ENCODE peak calls at places on chromosomes 6 and 20, in four cellular contexts. One of them, this sample, is unnamed.

GRCh38 chr20:5024982-5025381 is 23.7 kb upstream of the SLC23A2 start:
- DNase-seq in HepG2: peak
- DNase-seq in H1: no peak
- DNase-seq in SK-N-SH: no peak
- DNase-seq in this sample: no peak

GRCh38 chr6:148508401-148509151 is 165.9 kb downstream of the SASH1 start:
- DNase-seq in H1: no peak
- DNase-seq in HepG2: no peak
- DNase-seq in SK-N-SH: no peak
- DNase-seq in this sample: no peak

GRCh38 chr6:25487012-25487411 is 165.0 kb upstream of the SCGN start:
- DNase-seq in HepG2: no peak
- DNase-seq in SK-N-SH: no peak
- DNase-seq in H1: no peak
- DNase-seq in this sample: no peak

GRCh38 chr20:59010995-59011873 is 4.2 kb upstream of the CTSZ start:
- DNase-seq in H1: peak
- DNase-seq in SK-N-SH: no peak
- DNase-seq in HepG2: peak
- DNase-seq in this sample: no peak

GRCh38 chr6:151284012-151284411 is 44.2 kb downstream of the AKAP12 start:
- DNase-seq in H1: no peak
- DNase-seq in HepG2: no peak
- DNase-seq in SK-N-SH: no peak
- DNase-seq in this sample: no peak

GRCh38 chr20:22402990-22403859 is 181.1 kb downstream of the FOXA2 start:
- DNase-seq in H1: no peak
- DNase-seq in HepG2: peak
- DNase-seq in SK-N-SH: no peak
- DNase-seq in this sample: no peak

GRCh38 chr6:10894958-10895357 is 8.1 kb downstream of the SYCP2L start:
- DNase-seq in HepG2: no peak
- DNase-seq in SK-N-SH: no peak
- DNase-seq in H1: no peak
- DNase-seq in this sample: no peak

GRCh38 chr6:96075826-96076225 is 60.1 kb downstream of the FUT9 start:
- DNase-seq in H1: no peak
- DNase-seq in SK-N-SH: no peak
- DNase-seq in HepG2: no peak
- DNase-seq in this sample: no peak

DNA sequence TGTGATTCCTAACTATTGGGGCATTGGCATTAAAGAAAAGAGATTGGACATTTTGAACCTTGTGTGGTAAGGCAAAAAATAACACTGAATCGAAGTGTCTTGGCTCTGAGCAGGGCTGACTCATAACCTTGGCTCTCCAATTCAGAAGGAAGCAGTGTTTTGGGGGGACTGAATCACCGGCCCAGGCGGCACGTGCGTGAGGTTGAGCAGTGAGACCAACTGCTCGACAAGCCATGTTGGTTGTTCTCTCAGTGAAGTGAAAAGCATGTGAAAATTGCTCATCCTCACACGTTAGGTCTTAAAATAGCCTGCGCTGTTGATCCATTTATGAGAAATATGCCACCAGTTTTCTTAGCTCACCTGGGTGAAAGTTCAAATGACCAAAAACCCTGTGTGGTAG is 137.8 kb upstream of the SPACA1 start:
- DNase-seq in HepG2: no peak
- DNase-seq in H1: no peak
- DNase-seq in SK-N-SH: no peak
- DNase-seq in this sample: no peak
- TF ChIP-seq RFX5 in HepG2: no peak
- TF ChIP-seq RFX5 in H1: no peak
- TF ChIP-seq RFX5 in SK-N-SH: no peak
- TF ChIP-seq RFX5 in this sample: no peak

GRCh38 chr20:3410464-3410863 is 3.0 kb upstream of the DNAAF9 start:
- DNase-seq in HepG2: no peak
- DNase-seq in SK-N-SH: no peak
- DNase-seq in H1: no peak
- DNase-seq in this sample: no peak

GRCh38 chr20:3406481-3407425 is 716 bp downstream of the DNAAF9 start:
- DNase-seq in SK-N-SH: peak
- DNase-seq in H1: peak
- DNase-seq in HepG2: peak
- DNase-seq in this sample: no peak

GRCh38 chr20:3409417-3409816 is 1.9 kb upstream of the DNAAF9 start:
- DNase-seq in SK-N-SH: no peak
- DNase-seq in HepG2: no peak
- DNase-seq in H1: no peak
- DNase-seq in this sample: no peak

GRCh38 chr20:3407426-3408250 is at the start of gene DNAAF9:
- DNase-seq in H1: peak
- DNase-seq in HepG2: peak
- DNase-seq in SK-N-SH: peak
- DNase-seq in this sample: no peak

DNA sequence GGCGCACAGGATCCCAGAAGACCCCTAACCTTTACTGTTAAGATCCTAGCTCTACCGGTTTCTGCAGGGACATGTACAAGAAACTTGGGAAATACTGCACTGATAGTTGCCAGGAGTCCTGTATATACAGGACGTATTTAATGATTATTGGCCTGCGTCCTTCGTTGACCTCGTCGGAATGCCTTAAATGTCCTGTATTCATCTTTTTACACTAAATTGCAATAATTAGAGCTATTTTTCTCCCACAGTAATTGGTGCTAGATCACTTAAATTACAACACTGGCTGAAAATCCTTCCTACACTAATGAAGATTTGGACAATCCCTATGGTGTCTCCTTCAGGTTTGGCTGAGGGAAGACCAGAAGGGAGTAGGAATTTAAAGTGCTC is 775 bp upstream of the DNAAF9 start:
- DNase-seq in SK-N-SH: no peak
- DNase-seq in HepG2: no peak
- DNase-seq in H1: no peak
- DNase-seq in this sample: no peak
- TF ChIP-seq POLR2AphosphoS5 in SK-N-SH: no peak
- TF ChIP-seq POLR2AphosphoS5 in HepG2: no peak
- TF ChIP-seq POLR2AphosphoS5 in H1: no peak
- TF ChIP-seq POLR2AphosphoS5 in this sample: no peak

GRCh38 chr20:25054133-25054820 is 3.7 kb downstream of the ACSS1 start:
- DNase-seq in SK-N-SH: no peak
- DNase-seq in HepG2: peak
- DNase-seq in H1: no peak
- DNase-seq in this sample: no peak

GRCh38 chr20:25053207-25054132 is 4.5 kb downstream of the ACSS1 start:
- DNase-seq in H1: no peak
- DNase-seq in SK-N-SH: no peak
- DNase-seq in HepG2: no peak
- DNase-seq in this sample: no peak

GRCh38 chr20:25050501-25051350 is 7.2 kb downstream of the ACSS1 start:
- DNase-seq in H1: no peak
- DNase-seq in SK-N-SH: no peak
- DNase-seq in HepG2: no peak
- DNase-seq in this sample: no peak

GRCh38 chr20:25051386-25052155 is 6.4 kb downstream of the ACSS1 start:
- DNase-seq in H1: no peak
- DNase-seq in SK-N-SH: no peak
- DNase-seq in HepG2: no peak
- DNase-seq in this sample: no peak

GRCh38 chr20:25052255-25053206 is 5.4 kb downstream of the ACSS1 start:
- DNase-seq in H1: no peak
- DNase-seq in SK-N-SH: no peak
- DNase-seq in HepG2: no peak
- DNase-seq in this sample: no peak
- TF ChIP-seq RFX5 in H1: no peak
- TF ChIP-seq RFX5 in SK-N-SH: no peak
- TF ChIP-seq RFX5 in HepG2: no peak
- TF ChIP-seq RFX5 in this sample: no peak

GRCh38 chr20:10739575-10739974 is 65.8 kb upstream of the JAG1 start:
- DNase-seq in H1: no peak
- DNase-seq in SK-N-SH: no peak
- DNase-seq in HepG2: no peak
- DNase-seq in this sample: no peak
- TF ChIP-seq POLR2AphosphoS5 in H1: no peak
- TF ChIP-seq POLR2AphosphoS5 in SK-N-SH: no peak
- TF ChIP-seq POLR2AphosphoS5 in HepG2: no peak
- TF ChIP-seq POLR2AphosphoS5 in this sample: no peak

GRCh38 chr6:6678185-6678671 is 89.7 kb downstream of the LY86 start:
- DNase-seq in HepG2: peak
- DNase-seq in H1: no peak
- DNase-seq in SK-N-SH: no peak
- DNase-seq in this sample: no peak
- TF ChIP-seq RFX5 in HepG2: no peak
- TF ChIP-seq RFX5 in H1: no peak
- TF ChIP-seq RFX5 in SK-N-SH: no peak
- TF ChIP-seq RFX5 in this sample: no peak

GRCh38 chr6:122712864-122713612 is 66.5 kb upstream of the FABP7 start:
- DNase-seq in HepG2: no peak
- DNase-seq in H1: no peak
- DNase-seq in SK-N-SH: no peak
- DNase-seq in this sample: no peak

GRCh38 chr6:122714059-122714458 is 65.5 kb upstream of the FABP7 start:
- DNase-seq in SK-N-SH: no peak
- DNase-seq in H1: no peak
- DNase-seq in HepG2: no peak
- DNase-seq in this sample: no peak

GRCh38 chr6:122709922-122710512 is 69.5 kb upstream of the FABP7 start:
- DNase-seq in H1: no peak
- DNase-seq in HepG2: no peak
- DNase-seq in SK-N-SH: no peak
- DNase-seq in this sample: peak

GRCh38 chr6:122710908-122711307 is 68.6 kb upstream of the FABP7 start:
- DNase-seq in H1: no peak
- DNase-seq in SK-N-SH: no peak
- DNase-seq in HepG2: no peak
- DNase-seq in this sample: no peak

DNA sequence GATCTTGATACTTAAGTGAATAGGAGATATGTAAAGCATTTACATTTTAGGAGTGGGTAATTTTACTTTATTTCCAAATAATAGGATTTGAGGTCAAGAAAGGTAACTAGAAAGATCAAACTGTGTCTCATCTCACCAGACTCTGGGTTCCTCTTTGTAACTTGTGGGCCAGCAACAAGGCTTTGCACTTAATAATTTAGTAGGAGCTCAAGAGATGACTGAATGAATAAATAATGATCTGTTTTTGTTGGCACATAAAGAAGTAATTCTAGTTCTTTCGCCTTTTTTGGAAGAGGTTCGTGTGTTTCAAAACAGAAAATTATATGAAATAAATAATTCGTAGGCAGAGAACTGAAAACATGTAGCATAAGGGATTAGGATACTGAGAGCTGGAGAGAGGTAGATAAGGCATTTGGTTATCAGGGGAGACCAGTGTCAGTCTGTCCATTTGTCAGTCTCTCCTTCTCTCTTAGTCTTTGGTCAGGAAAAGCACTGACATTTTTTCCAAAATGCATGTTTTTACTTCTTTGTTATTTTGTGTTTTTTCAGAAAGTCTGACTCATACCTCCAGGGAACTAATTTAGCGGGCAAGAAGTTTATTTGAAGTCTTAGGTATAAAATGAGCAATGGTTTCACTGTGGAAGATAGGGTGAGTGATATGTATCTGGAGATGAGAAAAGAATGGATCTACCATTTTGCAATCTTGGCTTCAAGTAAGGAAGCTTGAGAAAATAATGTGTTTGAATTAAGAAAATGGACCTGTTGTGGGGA is 67.2 kb upstream of the FABP7 start:
- DNase-seq in SK-N-SH: no peak
- DNase-seq in H1: no peak
- DNase-seq in HepG2: no peak
- DNase-seq in this sample: no peak
- TF ChIP-seq POLR2AphosphoS5 in SK-N-SH: no peak
- TF ChIP-seq POLR2AphosphoS5 in H1: no peak
- TF ChIP-seq POLR2AphosphoS5 in HepG2: no peak
- TF ChIP-seq POLR2AphosphoS5 in this sample: no peak

DNA sequence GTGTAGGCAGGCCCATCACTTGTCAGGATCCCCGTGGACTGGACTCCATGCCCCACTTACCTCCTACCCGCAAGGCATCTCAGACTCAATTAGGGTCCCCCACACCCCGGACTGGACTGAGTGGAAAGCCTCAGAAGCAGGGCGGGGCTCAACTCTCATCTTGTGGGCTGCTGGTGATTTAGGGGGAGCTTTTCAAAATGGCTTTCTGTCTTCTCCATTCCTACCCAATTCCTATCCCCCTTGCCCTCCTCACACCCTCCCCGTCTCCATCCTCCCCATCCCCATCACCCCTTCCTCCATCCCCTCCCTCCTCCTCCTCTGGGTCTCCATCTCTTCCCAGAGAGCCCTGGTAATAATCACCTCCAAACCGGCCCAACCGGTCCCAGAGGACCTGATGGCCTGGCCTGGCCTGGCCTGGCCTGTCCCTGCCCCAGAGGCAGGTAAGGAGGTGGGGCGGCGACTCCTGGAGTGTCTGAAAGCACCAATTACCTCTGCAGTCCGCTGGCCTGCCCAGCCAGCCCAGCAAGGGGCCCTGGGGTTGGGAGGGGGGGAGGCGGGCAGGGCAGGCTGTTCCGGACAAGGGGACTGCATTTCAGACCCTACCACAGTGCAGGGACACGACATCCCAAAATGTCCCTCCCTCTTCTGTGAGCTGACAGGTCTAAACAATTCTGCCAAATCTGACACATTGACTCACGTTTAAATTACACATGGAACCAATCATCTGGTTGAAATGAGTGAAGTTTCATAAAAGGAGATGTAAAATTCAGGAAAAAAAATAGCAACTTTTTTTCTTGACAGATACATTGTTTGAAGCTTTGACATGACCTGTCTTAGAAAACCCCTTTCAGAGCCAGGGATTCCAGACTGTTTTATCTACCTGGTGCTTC is 24.8 kb downstream of the MAFB start:
- DNase-seq in H1: no peak
- DNase-seq in SK-N-SH: no peak
- DNase-seq in HepG2: no peak
- DNase-seq in this sample: no peak
- TF ChIP-seq RFX5 in H1: no peak
- TF ChIP-seq RFX5 in SK-N-SH: no peak
- TF ChIP-seq RFX5 in HepG2: no peak
- TF ChIP-seq RFX5 in this sample: no peak

DNA sequence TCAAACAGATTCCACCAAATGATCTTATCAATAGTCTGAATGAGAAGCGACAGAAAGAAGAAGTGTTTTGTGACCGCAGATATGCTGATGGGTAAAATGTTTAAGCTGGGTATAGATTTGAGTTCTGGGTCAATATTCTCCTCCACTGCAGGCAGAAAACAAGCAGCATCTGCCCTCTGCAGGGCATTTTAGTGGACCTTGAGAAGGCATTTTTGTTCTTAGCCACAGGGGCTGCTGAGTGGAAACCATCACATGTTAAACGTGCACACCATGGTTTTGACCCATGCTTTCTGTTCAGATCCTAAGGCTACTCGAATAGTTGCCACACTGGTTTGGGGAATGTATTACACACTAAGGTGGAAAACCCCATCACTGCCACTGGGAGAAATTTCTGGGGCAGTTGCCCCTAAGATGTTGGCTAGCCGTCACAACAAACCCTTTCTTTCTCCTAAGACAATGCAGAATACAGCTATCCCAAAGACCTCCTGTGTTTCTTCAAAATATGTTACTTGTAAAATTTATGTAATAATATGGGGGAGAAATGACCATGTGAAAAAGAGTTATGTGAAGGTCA is 5.5 kb downstream of the POU3F2 start:
- DNase-seq in HepG2: peak
- DNase-seq in SK-N-SH: peak
- DNase-seq in H1: no peak
- DNase-seq in this sample: no peak
- TF ChIP-seq POLR2AphosphoS5 in HepG2: no peak
- TF ChIP-seq POLR2AphosphoS5 in SK-N-SH: no peak
- TF ChIP-seq POLR2AphosphoS5 in H1: no peak
- TF ChIP-seq POLR2AphosphoS5 in this sample: no peak